ENCODE peak calls at places on chromosome 17, in seven cellular contexts. Z is transverse colon, W is stomach, U is H1, L is esophagus muscularis mucosa, S is upper lobe of left lung, R is K562. J is an unnamed sample.

GRCh38 chr17:68514809-68515208 is 2.6 kb downstream of the PRKAR1A start:
- DNase-seq in L (no peak), R (no peak), W (no peak), S (no peak), U (no peak), Z (no peak), J (no peak)

GRCh38 chr17:33580215-33580614 is 287.1 kb upstream of the ASIC2 start:
- DNase-seq in W (no peak), Z (no peak), L (no peak), R (no peak), S (no peak), U (no peak), J (no peak)

GRCh38 chr17:79630120-79630519 is 19.3 kb upstream of the RBFOX3 start:
- DNase-seq in S (peak; percentile 15), Z (no peak), R (no peak), U (no peak), W (peak; percentile 4), L (no peak), J (peak; percentile 41)

GRCh38 chr17:50559674-50560184 is 786 bp upstream of the CACNA1G start:
- DNase-seq in S (peak; percentile 55), L (no peak), W (peak; percentile 53), Z (peak; percentile 69), U (peak; percentile 78), R (peak; percentile 77), J (no peak)

GRCh38 chr17:5299383-5299782 is 17.3 kb downstream of the RABEP1 start:
- DNase-seq in R (no peak), U (no peak), Z (no peak), S (no peak), W (no peak), L (no peak), J (no peak)

GRCh38 chr17:57577751-57578607 is 167.1 kb downstream of the CCDC182 start:
- DNase-seq in S (peak; percentile 48), L (peak; percentile 92), U (no peak), W (no peak), Z (no peak), R (no peak), J (no peak)

GRCh38 chr17:60406887-60407286 is 15.0 kb upstream of the USP32 start:
- DNase-seq in U (no peak), S (no peak), L (no peak), W (no peak), Z (no peak), R (no peak), J (no peak)

GRCh38 chr17:2049333-2050245 is 5.3 kb upstream of the HIC1 start:
- DNase-seq in S (peak; percentile 81), Z (peak; percentile 90), R (peak; percentile 89), W (peak; percentile 89), L (peak; percentile 96), U (no peak), J (peak; percentile 92)

DNA sequence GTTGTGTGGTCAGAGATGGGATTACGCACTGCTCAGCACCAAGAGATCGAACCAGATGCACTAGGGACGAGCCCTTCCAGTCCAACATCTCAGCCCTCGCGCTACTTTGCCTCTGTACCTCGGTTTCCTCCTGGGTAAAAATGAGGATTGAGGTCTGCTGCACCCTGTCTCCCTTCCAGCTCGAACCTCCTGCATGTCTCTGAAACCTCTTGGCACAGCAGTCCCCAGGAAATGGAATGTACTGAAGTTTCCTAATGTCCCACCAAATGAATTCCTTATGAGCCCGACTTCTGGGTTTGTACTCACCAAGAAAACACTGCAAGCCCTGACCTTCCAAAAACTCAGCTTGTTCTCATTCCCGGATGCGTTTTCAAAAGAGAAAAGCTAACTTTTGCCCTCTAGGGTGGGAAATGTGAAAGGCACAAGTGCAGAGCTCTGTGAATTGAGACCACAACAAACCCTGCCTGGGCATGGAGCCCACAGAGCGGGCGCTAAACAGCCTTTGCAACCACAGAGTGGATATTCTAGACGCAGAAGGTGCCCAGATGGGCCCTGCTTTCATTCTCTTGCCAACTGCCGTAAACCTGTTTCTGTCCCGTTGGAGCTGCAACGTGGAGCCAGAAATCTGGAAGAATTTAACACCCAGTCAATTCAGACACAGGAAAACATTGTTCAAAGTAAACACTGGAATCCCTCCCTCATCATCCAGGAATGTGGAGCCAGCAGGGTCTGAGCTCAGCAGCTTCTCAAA is 10.3 kb downstream of the CDRT4 start:
- DNase-seq in S (no peak), W (no peak), R (no peak), Z (peak; percentile 46), U (no peak), L (no peak), J (peak; percentile 88)
- TF ChIP-seq EP300 in S (peak; percentile 19), W (no peak), R (no peak), Z (no peak), U (no peak), L (no peak), J (no peak)

GRCh38 chr17:82246365-82247174 is 17.7 kb downstream of the SLC16A3 start:
- DNase-seq in W (peak; percentile 52), S (no peak), Z (peak; percentile 35), U (no peak), R (no peak), L (no peak), J (no peak)

GRCh38 chr17:82249896-82250581 is 21.2 kb downstream of the SLC16A3 start:
- DNase-seq in Z (no peak), R (no peak), W (no peak), U (no peak), S (no peak), L (no peak), J (no peak)

GRCh38 chr17:82247175-82247823 is 18.5 kb downstream of the SLC16A3 start:
- DNase-seq in Z (no peak), S (no peak), W (no peak), L (no peak), R (no peak), U (no peak), J (no peak)

GRCh38 chr17:82248815-82249638 is 20.2 kb downstream of the SLC16A3 start:
- DNase-seq in R (no peak), L (no peak), U (no peak), W (no peak), S (no peak), Z (no peak), J (no peak)

DNA sequence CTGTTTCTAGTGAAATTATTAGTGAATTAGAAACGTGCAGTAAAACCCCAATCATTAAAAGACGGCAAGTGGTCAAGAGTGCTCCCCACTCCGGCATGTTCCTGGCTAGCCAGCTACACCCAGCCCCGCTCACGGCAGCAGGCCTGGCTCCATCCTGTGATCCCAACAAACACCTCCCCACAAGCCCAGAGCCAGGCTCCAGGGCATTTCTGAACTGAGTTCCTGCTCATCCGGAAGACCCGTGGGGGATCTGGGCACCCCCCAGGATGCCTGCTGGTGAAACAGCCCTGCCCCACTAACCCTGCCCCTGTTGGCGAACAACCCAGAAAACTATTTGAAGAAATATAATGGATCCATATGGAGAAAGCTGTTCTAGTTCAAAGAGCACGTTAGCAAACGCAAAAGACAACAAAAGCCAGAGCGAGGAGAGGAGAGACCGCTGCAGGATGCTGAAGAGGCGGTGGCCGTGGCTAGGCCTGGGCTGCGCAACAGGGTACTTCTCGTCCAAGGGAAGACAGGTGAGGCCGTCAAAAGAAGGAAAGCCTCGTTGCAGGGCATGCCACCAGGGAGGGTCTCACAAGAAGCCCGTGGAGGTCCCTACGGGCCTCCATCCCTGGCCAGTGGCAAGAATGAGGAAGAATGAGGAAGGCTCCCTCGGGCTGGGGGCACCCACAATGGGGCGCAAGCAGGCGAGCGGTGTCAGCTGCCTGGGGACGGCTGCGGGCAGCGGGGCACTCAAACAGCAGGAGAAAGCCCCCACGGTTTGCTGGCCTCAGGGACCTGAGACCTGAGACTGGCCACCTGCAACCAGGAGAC is 19.2 kb downstream of the SLC16A3 start:
- DNase-seq in Z (no peak), R (no peak), U (no peak), L (no peak), S (no peak), W (no peak), J (no peak)
- TF ChIP-seq POLR2AphosphoS5 in Z (no peak), R (no peak), U (no peak), L (no peak), S (no peak), W (no peak), J (no peak)

GRCh38 chr17:17570207-17570797 is 21.2 kb downstream of the PEMT start:
- DNase-seq in U (no peak), Z (peak; percentile 39), L (no peak), S (peak; percentile 54), R (peak; percentile 17), W (peak; percentile 77), J (no peak)

GRCh38 chr17:17569691-17570090 is 21.8 kb downstream of the PEMT start:
- DNase-seq in W (no peak), U (no peak), Z (no peak), R (no peak), L (no peak), S (no peak), J (no peak)

GRCh38 chr17:17568772-17569195 is 22.7 kb downstream of the PEMT start:
- DNase-seq in Z (peak; percentile 80), L (no peak), R (peak; percentile 84), W (peak; percentile 92), S (peak; percentile 80), U (peak; percentile 54), J (no peak)

GRCh38 chr17:17572010-17572785 is 19.3 kb downstream of the PEMT start:
- DNase-seq in U (no peak), W (no peak), R (no peak), L (no peak), Z (no peak), S (no peak), J (no peak)

GRCh38 chr17:17570798-17571716 is 20.5 kb downstream of the PEMT start:
- DNase-seq in W (peak; percentile 39), U (no peak), Z (no peak), L (no peak), S (no peak), R (no peak), J (no peak)
- TF ChIP-seq EP300 in W (no peak), U (no peak), Z (no peak), L (no peak), S (no peak), R (no peak), J (no peak)

GRCh38 chr17:41413982-41414381 is 10.4 kb downstream of the KRT37 start:
- DNase-seq in R (no peak), U (no peak), L (no peak), S (no peak), Z (no peak), W (no peak), J (no peak)

GRCh38 chr17:41416478-41416877 is 7.9 kb downstream of the KRT37 start:
- DNase-seq in Z (no peak), S (no peak), L (no peak), R (no peak), U (no peak), W (no peak), J (no peak)

GRCh38 chr17:41417576-41418015 is 6.8 kb downstream of the KRT37 start:
- DNase-seq in Z (no peak), S (no peak), R (peak; percentile 59), W (no peak), U (no peak), L (no peak), J (no peak)

GRCh38 chr17:41415411-41415810 is 9.0 kb downstream of the KRT37 start:
- DNase-seq in Z (no peak), L (no peak), R (no peak), W (no peak), U (no peak), S (no peak), J (no peak)

DNA sequence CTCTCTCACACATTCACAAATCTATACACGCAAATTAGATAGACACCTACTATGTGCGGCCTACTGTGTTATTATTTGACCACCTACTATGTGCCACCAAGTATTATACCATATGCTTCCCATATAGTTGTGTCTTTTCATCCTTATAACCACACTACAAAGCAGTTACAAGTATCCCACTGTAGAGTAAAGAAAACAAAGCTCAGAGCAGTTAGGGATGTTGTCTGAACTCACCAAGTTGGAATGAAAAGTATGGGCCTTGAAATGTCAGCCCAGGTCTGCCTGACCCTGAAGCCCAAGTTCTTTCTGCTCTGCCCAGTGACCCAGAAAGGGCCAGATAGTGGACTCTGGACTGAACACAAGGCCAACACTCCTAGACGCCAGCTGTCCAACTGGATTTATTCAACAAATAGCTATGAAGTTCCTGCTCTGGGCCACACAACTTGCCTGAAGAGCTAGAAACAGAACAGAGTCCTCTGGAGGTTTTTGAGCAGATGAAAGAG is 8.5 kb downstream of the KRT37 start:
- DNase-seq in U (no peak), S (no peak), Z (no peak), R (no peak), L (no peak), W (no peak), J (no peak)
- TF ChIP-seq POLR2AphosphoS5 in U (no peak), S (no peak), Z (no peak), R (no peak), L (no peak), W (no peak), J (no peak)